ENCODE peak calls at places on chromosomes 3 and 15, in nine cellular contexts. One of them, this sample, is unnamed.

GRCh38 chr3:103787879-103788278 is 1353.1 kb downstream of the ZPLD1 start:
- DNase-seq in left ventricle myocardium inferior: no peak
- DNase-seq in adrenal gland: no peak
- DNase-seq in stimulated activated CD8-positive, alpha-beta memory T cell treated with anti-CD3 and anti-CD28 coated beads, Interleukin-4, amount 100 ng/mL, for 24 hours: no peak
- DNase-seq in WTC11: no peak
- DNase-seq in nucleus accumbens: no peak
- DNase-seq in stimulated activated CD4-positive, alpha-beta T cell treated with anti-CD3 and anti-CD28 coated beads, Interleukin-1b, Interleukin-23, amount 100 ng/mL, for 1 hour: no peak
- DNase-seq in upper lobe of right lung: no peak
- DNase-seq in anterior cingulate cortex: no peak
- DNase-seq in this sample: no peak

GRCh38 chr3:66482005-66482404 is 18.8 kb downstream of the LRIG1 start:
- DNase-seq in left ventricle myocardium inferior: no peak
- DNase-seq in adrenal gland: no peak
- DNase-seq in stimulated activated CD8-positive, alpha-beta memory T cell treated with anti-CD3 and anti-CD28 coated beads, Interleukin-4, amount 100 ng/mL, for 24 hours: no peak
- DNase-seq in WTC11: no peak
- DNase-seq in nucleus accumbens: no peak
- DNase-seq in stimulated activated CD4-positive, alpha-beta T cell treated with anti-CD3 and anti-CD28 coated beads, Interleukin-1b, Interleukin-23, amount 100 ng/mL, for 1 hour: no peak
- DNase-seq in upper lobe of right lung: no peak
- DNase-seq in anterior cingulate cortex: no peak
- DNase-seq in this sample: peak; percentile 85

GRCh38 chr3:127822836-127823589 is 698 bp upstream of the MGLL start:
- DNase-seq in left ventricle myocardium inferior: peak; percentile 73
- DNase-seq in adrenal gland: peak; percentile 52
- DNase-seq in stimulated activated CD8-positive, alpha-beta memory T cell treated with anti-CD3 and anti-CD28 coated beads, Interleukin-4, amount 100 ng/mL, for 24 hours: no peak
- DNase-seq in WTC11: peak; percentile 28
- DNase-seq in nucleus accumbens: peak; percentile 27
- DNase-seq in stimulated activated CD4-positive, alpha-beta T cell treated with anti-CD3 and anti-CD28 coated beads, Interleukin-1b, Interleukin-23, amount 100 ng/mL, for 1 hour: no peak
- DNase-seq in upper lobe of right lung: peak; percentile 86
- DNase-seq in anterior cingulate cortex: peak; percentile 76
- DNase-seq in this sample: peak; percentile 93

GRCh38 chr3:100737334-100737733 is 28.0 kb downstream of the TFG start:
- DNase-seq in left ventricle myocardium inferior: no peak
- DNase-seq in adrenal gland: no peak
- DNase-seq in stimulated activated CD8-positive, alpha-beta memory T cell treated with anti-CD3 and anti-CD28 coated beads, Interleukin-4, amount 100 ng/mL, for 24 hours: no peak
- DNase-seq in WTC11: no peak
- DNase-seq in nucleus accumbens: no peak
- DNase-seq in stimulated activated CD4-positive, alpha-beta T cell treated with anti-CD3 and anti-CD28 coated beads, Interleukin-1b, Interleukin-23, amount 100 ng/mL, for 1 hour: no peak
- DNase-seq in upper lobe of right lung: no peak
- DNase-seq in anterior cingulate cortex: no peak
- DNase-seq in this sample: no peak

GRCh38 chr15:92904832-92905640 is 4.9 kb downstream of the CHD2 start:
- DNase-seq in left ventricle myocardium inferior: no peak
- DNase-seq in adrenal gland: no peak
- DNase-seq in stimulated activated CD8-positive, alpha-beta memory T cell treated with anti-CD3 and anti-CD28 coated beads, Interleukin-4, amount 100 ng/mL, for 24 hours: no peak
- DNase-seq in WTC11: no peak
- DNase-seq in nucleus accumbens: no peak
- DNase-seq in stimulated activated CD4-positive, alpha-beta T cell treated with anti-CD3 and anti-CD28 coated beads, Interleukin-1b, Interleukin-23, amount 100 ng/mL, for 1 hour: no peak
- DNase-seq in upper lobe of right lung: no peak
- DNase-seq in anterior cingulate cortex: no peak
- DNase-seq in this sample: no peak

GRCh38 chr3:175743733-175744400 is 884.7 kb downstream of the NAALADL2 start:
- DNase-seq in left ventricle myocardium inferior: no peak
- DNase-seq in adrenal gland: no peak
- DNase-seq in stimulated activated CD8-positive, alpha-beta memory T cell treated with anti-CD3 and anti-CD28 coated beads, Interleukin-4, amount 100 ng/mL, for 24 hours: no peak
- DNase-seq in WTC11: no peak
- DNase-seq in nucleus accumbens: no peak
- DNase-seq in stimulated activated CD4-positive, alpha-beta T cell treated with anti-CD3 and anti-CD28 coated beads, Interleukin-1b, Interleukin-23, amount 100 ng/mL, for 1 hour: no peak
- DNase-seq in upper lobe of right lung: no peak
- DNase-seq in anterior cingulate cortex: no peak
- DNase-seq in this sample: no peak

GRCh38 chr15:50764331-50765201 is 940 bp downstream of the SPPL2A start:
- DNase-seq in left ventricle myocardium inferior: no peak
- DNase-seq in adrenal gland: no peak
- DNase-seq in stimulated activated CD8-positive, alpha-beta memory T cell treated with anti-CD3 and anti-CD28 coated beads, Interleukin-4, amount 100 ng/mL, for 24 hours: no peak
- DNase-seq in WTC11: no peak
- DNase-seq in nucleus accumbens: no peak
- DNase-seq in stimulated activated CD4-positive, alpha-beta T cell treated with anti-CD3 and anti-CD28 coated beads, Interleukin-1b, Interleukin-23, amount 100 ng/mL, for 1 hour: no peak
- DNase-seq in upper lobe of right lung: no peak
- DNase-seq in anterior cingulate cortex: no peak
- DNase-seq in this sample: no peak

GRCh38 chr3:188283347-188283746 is 129.4 kb downstream of the LPP start:
- DNase-seq in left ventricle myocardium inferior: no peak
- DNase-seq in adrenal gland: peak; percentile 75
- DNase-seq in stimulated activated CD8-positive, alpha-beta memory T cell treated with anti-CD3 and anti-CD28 coated beads, Interleukin-4, amount 100 ng/mL, for 24 hours: no peak
- DNase-seq in WTC11: no peak
- DNase-seq in nucleus accumbens: no peak
- DNase-seq in stimulated activated CD4-positive, alpha-beta T cell treated with anti-CD3 and anti-CD28 coated beads, Interleukin-1b, Interleukin-23, amount 100 ng/mL, for 1 hour: no peak
- DNase-seq in upper lobe of right lung: no peak
- DNase-seq in anterior cingulate cortex: no peak
- DNase-seq in this sample: no peak

GRCh38 chr3:190380184-190380583 is 7.8 kb upstream of the CLDN16 start:
- DNase-seq in left ventricle myocardium inferior: no peak
- DNase-seq in adrenal gland: no peak
- DNase-seq in stimulated activated CD8-positive, alpha-beta memory T cell treated with anti-CD3 and anti-CD28 coated beads, Interleukin-4, amount 100 ng/mL, for 24 hours: no peak
- DNase-seq in WTC11: no peak
- DNase-seq in nucleus accumbens: no peak
- DNase-seq in stimulated activated CD4-positive, alpha-beta T cell treated with anti-CD3 and anti-CD28 coated beads, Interleukin-1b, Interleukin-23, amount 100 ng/mL, for 1 hour: no peak
- DNase-seq in upper lobe of right lung: no peak
- DNase-seq in anterior cingulate cortex: no peak
- DNase-seq in this sample: no peak

GRCh38 chr15:51846463-51847230 is 17.2 kb downstream of the TMOD3 start:
- DNase-seq in left ventricle myocardium inferior: no peak
- DNase-seq in adrenal gland: no peak
- DNase-seq in stimulated activated CD8-positive, alpha-beta memory T cell treated with anti-CD3 and anti-CD28 coated beads, Interleukin-4, amount 100 ng/mL, for 24 hours: no peak
- DNase-seq in WTC11: no peak
- DNase-seq in nucleus accumbens: no peak
- DNase-seq in stimulated activated CD4-positive, alpha-beta T cell treated with anti-CD3 and anti-CD28 coated beads, Interleukin-1b, Interleukin-23, amount 100 ng/mL, for 1 hour: no peak
- DNase-seq in upper lobe of right lung: no peak
- DNase-seq in anterior cingulate cortex: no peak
- DNase-seq in this sample: no peak

This sample was measured in posterior cingulate gyrus.